ENCODE peak calls at places on chromosomes 11 and 22, in eight cellular contexts. T is K562, X is sigmoid colon, L is A549, J is upper lobe of left lung, O is suprapubic skin, P is transverse colon, I is ovary. G is an unnamed sample.
A peak's percentile ranks its signal among the peaks of the same experiment; 100 is the strongest.

GRCh38 chr11:725624-726202 is 19.7 kb downstream of the EPS8L2 start:
- DNase-seq in P (no peak), O (no peak), I (no peak), X (no peak), J (peak; percentile 86), L (no peak), T (peak; percentile 67), G (no peak)

GRCh38 chr11:86990520-86990919 is 35.3 kb upstream of the FZD4 start:
- DNase-seq in X (no peak), L (no peak), I (no peak), T (no peak), O (no peak), J (no peak), P (no peak), G (no peak)

GRCh38 chr11:69464621-69464960 is 16.9 kb upstream of the LINC01488 start:
- DNase-seq in X (no peak), O (no peak), I (no peak), J (peak; percentile 40), L (no peak), T (no peak), P (peak; percentile 63), G (no peak)

GRCh38 chr22:50170453-50171318 is at the start of gene PANX2:
- DNase-seq in X (no peak), O (no peak), L (no peak), J (peak; percentile 88), P (no peak), T (peak; percentile 69), I (peak; percentile 8), G (no peak)

GRCh38 chr11:73854680-73855079 is 22.0 kb downstream of the COA4 start:
- DNase-seq in O (no peak), P (no peak), T (no peak), J (no peak), I (no peak), X (no peak), L (no peak), G (no peak)

GRCh38 chr11:64314805-64315561 is 2.4 kb downstream of the TRMT112 start:
- DNase-seq in I (no peak), O (no peak), J (peak; percentile 78), T (no peak), L (no peak), P (no peak), X (no peak), G (no peak)

GRCh38 chr11:34415538-34415937 is 23.2 kb upstream of the CAT start:
- DNase-seq in X (no peak), P (no peak), O (no peak), I (no peak), L (no peak), T (no peak), J (no peak), G (no peak)

GRCh38 chr11:124832571-124832970 is 32.4 kb upstream of the MSANTD2 start:
- DNase-seq in J (no peak), P (no peak), T (no peak), L (no peak), O (no peak), X (no peak), I (no peak), G (no peak)

GRCh38 chr22:33831207-33831606 is 89.1 kb downstream of the LARGE1 start:
- DNase-seq in X (no peak), L (no peak), J (no peak), I (no peak), T (no peak), P (no peak), O (no peak), G (no peak)

GRCh38 chr22:50326959-50327710 is at the start of gene DENND6B:
- DNase-seq in X (peak; percentile 88), L (peak; percentile 49), P (peak; percentile 83), I (peak; percentile 76), T (peak; percentile 76), J (peak; percentile 98), O (no peak), G (peak; percentile 50)

GRCh38 chr11:57375490-57375889 is 5.5 kb downstream of the PRG3 start:
- DNase-seq in L (no peak), O (no peak), I (no peak), T (no peak), J (no peak), X (no peak), P (no peak), G (no peak)

GRCh38 chr22:17303840-17304779 is 65.2 kb upstream of the CECR2 start:
- DNase-seq in I (no peak), J (peak; percentile 59), L (no peak), T (no peak), P (peak; percentile 21), X (no peak), O (no peak), G (no peak)

GRCh38 chr11:17570034-17570433 is 23.0 kb downstream of the OTOG start:
- DNase-seq in P (no peak), O (no peak), X (no peak), L (no peak), T (no peak), J (peak; percentile 51), I (no peak), G (no peak)

GRCh38 chr11:8833568-8834275 is 77.3 kb upstream of the AKIP1 start:
- DNase-seq in I (no peak), T (no peak), P (no peak), X (peak; percentile 24), L (no peak), J (no peak), O (no peak), G (no peak)
- TF ChIP-seq EP300 in I (no peak), T (no peak), P (no peak), X (no peak), L (no peak), J (no peak), O (no peak), G (no peak)

GRCh38 chr11:65872555-65873279 is at the start of gene EFEMP2:
- DNase-seq in X (peak; percentile 83), P (no peak), I (peak; percentile 66), J (peak; percentile 91), L (no peak), T (peak; percentile 44), O (no peak), G (no peak)
- TF ChIP-seq EP300 in X (no peak), P (no peak), I (no peak), J (no peak), L (no peak), T (no peak), O (no peak), G (no peak)

DNA sequence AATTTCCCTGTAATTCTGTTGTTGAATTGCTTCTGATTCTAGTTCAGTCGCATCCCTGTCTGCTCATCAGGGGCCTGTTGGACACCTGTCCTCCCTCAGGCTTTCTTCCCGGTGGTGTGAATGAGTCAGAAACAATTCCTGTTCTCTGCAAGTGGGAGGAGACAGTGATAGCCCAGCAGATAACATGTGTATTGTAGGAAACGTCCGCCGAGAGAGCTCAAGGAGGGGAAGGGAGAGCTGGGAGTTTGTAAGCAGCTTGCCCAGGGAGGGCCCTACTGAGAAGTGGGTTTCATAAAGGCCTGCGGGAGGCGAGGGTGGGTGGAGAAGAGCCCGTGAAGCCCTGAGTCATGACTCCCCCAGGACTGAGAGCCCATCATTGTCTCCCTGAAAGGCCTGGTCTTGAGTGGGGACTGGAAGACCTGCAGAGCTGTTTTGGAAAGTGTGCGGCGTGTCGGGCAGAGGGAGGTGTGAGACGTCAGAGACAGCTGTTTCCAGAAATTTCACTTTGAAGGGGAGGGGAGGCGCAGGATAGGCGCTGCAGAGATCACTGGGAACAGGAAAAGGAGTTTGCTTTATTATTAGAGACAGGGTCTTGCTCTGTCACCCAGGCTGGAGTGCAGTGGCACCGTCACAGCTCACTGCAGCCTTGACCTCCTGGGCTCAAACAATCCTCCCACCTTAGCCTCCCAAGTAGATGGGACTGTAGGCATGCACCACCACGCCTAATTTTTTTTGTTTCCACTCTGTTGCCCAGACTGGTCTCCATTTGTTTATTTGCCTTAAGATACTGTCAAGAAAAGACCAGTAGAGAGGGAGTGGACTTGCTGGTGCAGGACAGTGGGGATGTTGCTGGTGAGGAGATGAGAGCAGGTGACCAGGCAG is 35.3 kb downstream of the NADSYN1 start:
- DNase-seq in O (no peak), P (no peak), T (peak; percentile 42), J (no peak), L (peak; percentile 28), X (peak; percentile 25), I (peak; percentile 39), G (no peak)
- TF ChIP-seq EP300 in O (no peak), P (no peak), T (no peak), J (no peak), L (no peak), X (no peak), I (no peak), G (no peak)

GRCh38 chr11:94275961-94276360 is 28.4 kb upstream of the IZUMO1R start:
- DNase-seq in P (no peak), X (no peak), O (no peak), L (no peak), I (no peak), T (no peak), J (no peak), G (no peak)

GRCh38 chr11:94271885-94272372 is 32.5 kb upstream of the IZUMO1R start:
- DNase-seq in X (no peak), O (no peak), I (no peak), T (no peak), P (no peak), J (no peak), L (no peak), G (no peak)

GRCh38 chr11:94276943-94277342 is 27.4 kb upstream of the IZUMO1R start:
- DNase-seq in L (no peak), I (no peak), J (no peak), T (no peak), P (no peak), X (no peak), O (no peak), G (no peak)

GRCh38 chr11:94272738-94273313 is 31.6 kb upstream of the IZUMO1R start:
- DNase-seq in O (no peak), J (no peak), T (no peak), L (no peak), I (no peak), P (no peak), X (no peak), G (no peak)
- TF ChIP-seq EP300 in O (no peak), J (no peak), T (no peak), L (no peak), I (no peak), P (no peak), X (no peak), G (no peak)

DNA sequence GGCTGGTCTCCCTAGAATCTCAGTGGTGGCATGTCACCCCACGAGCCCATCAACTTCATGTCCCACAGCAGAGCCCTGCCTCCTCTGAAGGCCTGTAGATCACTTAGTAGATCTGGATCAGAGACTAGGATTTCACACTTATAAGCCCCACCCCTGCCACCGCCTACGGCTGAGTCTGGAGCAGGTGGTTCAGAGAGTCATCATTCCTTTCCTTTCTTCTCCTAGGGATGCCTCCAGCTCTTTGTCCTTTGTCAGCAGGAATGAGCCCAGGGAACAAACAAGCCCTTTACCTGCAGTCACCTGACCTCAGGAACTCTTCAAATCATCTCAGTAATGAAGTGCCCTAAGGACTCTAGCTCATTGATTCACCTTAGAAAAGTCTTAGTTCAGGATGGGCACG is 37.8 kb downstream of the SCGB1A1 start:
- DNase-seq in O (no peak), L (no peak), P (no peak), J (no peak), X (no peak), T (no peak), I (no peak), G (no peak)
- TF ChIP-seq EP300 in O (no peak), L (no peak), P (no peak), J (no peak), X (no peak), T (no peak), I (no peak), G (no peak)

G was measured in tibial nerve.